ENCODE peak calls at places on chromosome 10, in nine cellular contexts. P is ovary; I is heart right ventricle; T is transverse colon; A is fibroblast of pulmonary artery; R is AG04449; J is activated CD8-positive, alpha-beta T cell treated with anti-CD3 and anti-CD28 coated beads for 36 hours; K is GM12865; L is Calu3. Z is an unnamed sample.

GRCh38 chr10:96275685-96276418 is 4.5 kb upstream of the BLNK start:
- DNase-seq in P (no peak), I (peak), T (peak), A (no peak), R (no peak), J (no peak), K (no peak), L (no peak), Z (no peak)

GRCh38 chr10:44995914-44996633 is 4.6 kb upstream of the ZNF22 start:
- DNase-seq in P (peak), I (no peak), T (no peak), A (peak), R (no peak), J (no peak), K (no peak), L (no peak), Z (no peak)

GRCh38 chr10:33143160-33143728 is 185.2 kb upstream of the ITGB1 start:
- DNase-seq in P (no peak), I (no peak), T (no peak), A (peak), R (no peak), J (peak), K (no peak), L (no peak), Z (peak)

GRCh38 chr10:70448236-70448635 is 6.8 kb upstream of the NODAL start:
- DNase-seq in P (no peak), I (no peak), T (no peak), A (no peak), R (no peak), J (no peak), K (no peak), L (no peak), Z (no peak)

GRCh38 chr10:13685885-13686284 is 99.1 kb downstream of the PRPF18 start:
- DNase-seq in P (no peak), I (peak), T (no peak), A (no peak), R (no peak), J (no peak), K (no peak), L (no peak), Z (no peak)

GRCh38 chr10:79339266-79339665 is 8.0 kb upstream of the PPIF start:
- DNase-seq in P (no peak), I (no peak), T (no peak), A (no peak), R (no peak), J (no peak), K (no peak), L (no peak), Z (no peak)

GRCh38 chr10:93071674-93072224 is 1.9 kb upstream of the CYP26A1 start:
- DNase-seq in P (no peak), I (peak), T (peak), A (no peak), R (no peak), J (peak), K (no peak), L (peak), Z (no peak)

GRCh38 chr10:129096340-129096984 is 370.6 kb upstream of the MGMT start:
- DNase-seq in P (peak), I (no peak), T (no peak), A (peak), R (no peak), J (no peak), K (no peak), L (no peak), Z (peak)

GRCh38 chr10:77351386-77351785 is 286.2 kb downstream of the KCNMA1 start:
- DNase-seq in P (no peak), I (no peak), T (no peak), A (no peak), R (peak), J (no peak), K (no peak), L (no peak), Z (peak)

GRCh38 chr10:44978570-44979280 is at the start of gene DEPP1:
- DNase-seq in P (peak), I (peak), T (peak), A (peak), R (peak), J (peak), K (peak), L (peak), Z (peak)

GRCh38 chr10:72276013-72276387 is 2.3 kb downstream of the DDIT4 start:
- DNase-seq in P (peak), I (no peak), T (peak), A (peak), R (no peak), J (peak), K (no peak), L (peak), Z (no peak)

GRCh38 chr10:69220041-69220451 is at the start of gene HKDC1:
- DNase-seq in P (no peak), I (no peak), T (no peak), A (no peak), R (no peak), J (no peak), K (no peak), L (peak), Z (no peak)

GRCh38 chr10:116826803-116827202 is 22.5 kb upstream of the ENO4 start:
- DNase-seq in P (no peak), I (no peak), T (no peak), A (no peak), R (peak), J (no peak), K (no peak), L (no peak), Z (no peak)

GRCh38 chr10:90587081-90587491 is 270.8 kb downstream of the HTR7 start:
- DNase-seq in P (no peak), I (no peak), T (no peak), A (peak), R (no peak), J (no peak), K (no peak), L (no peak), Z (peak)

GRCh38 chr10:1732501-1733123 is 4.7 kb downstream of the ADARB2 start:
- DNase-seq in P (no peak), I (no peak), T (no peak), A (no peak), R (no peak), J (no peak), K (no peak), L (no peak), Z (no peak)

GRCh38 chr10:68156373-68157185 is 47.3 kb downstream of the MYPN start:
- DNase-seq in P (peak), I (no peak), T (peak), A (peak), R (no peak), J (peak), K (peak), L (peak), Z (no peak)
- TF ChIP-seq CTCF in P (peak), I (peak), T (peak), A (peak), R (peak), J (peak), K (peak), L (peak), Z (peak)

GRCh38 chr10:58645762-58646161 is 133.1 kb downstream of the BICC1 start:
- DNase-seq in P (no peak), I (no peak), T (no peak), A (peak), R (no peak), J (no peak), K (no peak), L (no peak), Z (no peak)
- TF ChIP-seq CTCF in P (no peak), I (no peak), T (no peak), A (no peak), R (no peak), J (no peak), K (no peak), L (no peak), Z (no peak)

DNA sequence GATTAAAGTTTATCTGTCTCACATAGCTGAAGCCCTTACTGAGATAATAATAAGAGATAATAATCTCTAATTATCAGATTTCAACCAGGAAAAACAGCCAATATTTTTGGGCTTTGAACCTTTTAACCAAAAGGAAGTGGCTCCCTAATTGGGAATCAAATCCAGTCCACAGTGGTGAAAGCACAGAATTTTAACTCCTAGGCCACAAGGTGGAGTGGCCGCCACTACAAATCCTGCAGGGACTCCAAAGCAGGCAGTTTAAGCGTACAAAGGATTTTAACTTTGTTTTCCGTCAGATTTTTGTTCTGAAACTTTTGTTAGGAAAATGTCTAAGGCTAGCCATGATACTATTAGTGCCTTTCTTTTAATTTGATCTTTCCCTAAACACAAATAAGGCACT is 99.6 kb upstream of the CCNY start:
- DNase-seq in P (no peak), I (no peak), T (no peak), A (peak), R (no peak), J (no peak), K (no peak), L (no peak), Z (peak)
- TF ChIP-seq CTCF in P (no peak), I (peak), T (no peak), A (peak), R (peak), J (no peak), K (no peak), L (no peak), Z (peak)

GRCh38 chr10:73653195-73653594 is 2.6 kb downstream of the SYNPO2L start:
- DNase-seq in P (no peak), I (no peak), T (no peak), A (no peak), R (no peak), J (no peak), K (no peak), L (no peak), Z (no peak)

GRCh38 chr10:73655990-73656298 is at the start of gene SYNPO2L:
- DNase-seq in P (no peak), I (peak), T (no peak), A (no peak), R (no peak), J (no peak), K (no peak), L (no peak), Z (no peak)

GRCh38 chr10:73650537-73651331 is 5.1 kb downstream of the SYNPO2L start:
- DNase-seq in P (no peak), I (peak), T (no peak), A (peak), R (peak), J (no peak), K (peak), L (no peak), Z (peak)

GRCh38 chr10:73655257-73655989 is 406 bp downstream of the SYNPO2L start:
- DNase-seq in P (no peak), I (no peak), T (peak), A (no peak), R (no peak), J (no peak), K (peak), L (no peak), Z (no peak)

GRCh38 chr10:73653701-73654100 is 2.1 kb downstream of the SYNPO2L start:
- DNase-seq in P (no peak), I (no peak), T (no peak), A (peak), R (no peak), J (peak), K (peak), L (no peak), Z (no peak)
- TF ChIP-seq CTCF in P (no peak), I (no peak), T (no peak), A (peak), R (peak), J (no peak), K (peak), L (no peak), Z (peak)